ENCODE peak calls at places on chromosomes 6 and 20, in nine cellular contexts. A is fibroblast of mammary gland; H is A673; S is psoas muscle; Q is naive thymus-derived CD4-positive, alpha-beta T cell; G is suprapubic skin; M is mesendoderm; L is GM23338; R is mucosa of descending colon. J is an unnamed sample.

GRCh38 chr6:30816791-30817739 is 67.3 kb upstream of the DDR1 start:
- DNase-seq in A (no peak), H (no peak), S (no peak), Q (no peak), G (no peak), M (no peak), L (no peak), R (no peak), J (no peak)

GRCh38 chr6:131937703-131938631 is 13.2 kb downstream of the CCN2 start:
- DNase-seq in A (peak; percentile 95), H (peak; percentile 68), S (no peak), Q (no peak), G (no peak), M (peak; percentile 54), L (no peak), R (no peak), J (peak; percentile 84)

GRCh38 chr20:59836768-59837167 is 96.7 kb downstream of the SYCP2 start:
- DNase-seq in A (no peak), H (peak; percentile 26), S (no peak), Q (no peak), G (no peak), M (no peak), L (peak; percentile 13), R (no peak), J (no peak)

GRCh38 chr6:18441253-18441979 is 54.3 kb downstream of the RNF144B start:
- DNase-seq in A (no peak), H (no peak), S (no peak), Q (no peak), G (no peak), M (no peak), L (no peak), R (no peak), J (no peak)

GRCh38 chr6:139882977-139883728 is 508.7 kb upstream of the CITED2 start:
- DNase-seq in A (peak; percentile 26), H (peak; percentile 38), S (no peak), Q (no peak), G (no peak), M (peak; percentile 50), L (no peak), R (no peak), J (no peak)

GRCh38 chr20:20412750-20413149 is 44.8 kb downstream of the INSM1 start:
- DNase-seq in A (no peak), H (peak; percentile 91), S (no peak), Q (no peak), G (no peak), M (no peak), L (no peak), R (no peak), J (no peak)

GRCh38 chr20:50815162-50815989 is 20.5 kb downstream of the BCAS4 start:
- DNase-seq in A (peak; percentile 38), H (no peak), S (no peak), Q (no peak), G (no peak), M (no peak), L (no peak), R (no peak), J (no peak)

GRCh38 chr6:32830017-32830416 is 8.5 kb downstream of the TAP2 start:
- DNase-seq in A (no peak), H (no peak), S (no peak), Q (no peak), G (no peak), M (no peak), L (no peak), R (no peak), J (no peak)

GRCh38 chr20:58179432-58180099 is 48.9 kb downstream of the ANKRD60 start:
- DNase-seq in A (no peak), H (peak; percentile 66), S (peak; percentile 56), Q (peak; percentile 37), G (no peak), M (peak; percentile 57), L (peak; percentile 80), R (no peak), J (no peak)

GRCh38 chr6:80094017-80094416 is 12.5 kb upstream of the BCKDHB start:
- DNase-seq in A (peak; percentile 33), H (peak; percentile 41), S (no peak), Q (no peak), G (no peak), M (peak; percentile 6), L (peak; percentile 41), R (no peak), J (no peak)

GRCh38 chr6:56677559-56677958 is 34.9 kb upstream of the DST start:
- DNase-seq in A (peak; percentile 56), H (no peak), S (no peak), Q (no peak), G (no peak), M (no peak), L (no peak), R (no peak), J (no peak)

GRCh38 chr6:10402648-10403311 is 12.1 kb downstream of the TFAP2A start:
- DNase-seq in A (no peak), H (no peak), S (no peak), Q (no peak), G (no peak), M (no peak), L (no peak), R (no peak), J (no peak)

GRCh38 chr6:144330588-144330987 is 45.5 kb downstream of the UTRN start:
- DNase-seq in A (no peak), H (no peak), S (no peak), Q (no peak), G (no peak), M (peak; percentile 98), L (peak; percentile 98), R (no peak), J (no peak)

GRCh38 chr6:48078092-48078491 is 32.9 kb downstream of the PTCHD4 start:
- DNase-seq in A (peak; percentile 57), H (no peak), S (no peak), Q (no peak), G (no peak), M (no peak), L (no peak), R (no peak), J (no peak)

GRCh38 chr6:41462980-41463930 is 82.9 kb upstream of the FOXP4 start:
- DNase-seq in A (peak; percentile 75), H (no peak), S (peak; percentile 66), Q (no peak), G (no peak), M (peak; percentile 34), L (peak; percentile 59), R (no peak), J (no peak)

GRCh38 chr6:156102129-156102528 is 646.5 kb upstream of the NOX3 start:
- DNase-seq in A (no peak), H (peak; percentile 48), S (no peak), Q (no peak), G (no peak), M (peak; percentile 24), L (peak; percentile 51), R (no peak), J (no peak)

GRCh38 chr6:25960689-25961088 is 1.9 kb upstream of the TRIM38 start:
- DNase-seq in A (no peak), H (no peak), S (no peak), Q (no peak), G (no peak), M (no peak), L (no peak), R (no peak), J (no peak)

GRCh38 chr20:53611449-53611894 is 17.8 kb upstream of the ZNF217 start:
- DNase-seq in A (peak; percentile 97), H (peak; percentile 87), S (no peak), Q (no peak), G (no peak), M (peak; percentile 91), L (peak; percentile 78), R (no peak), J (no peak)
- H3K4me3 ChIP-seq in A (no peak overlapping the region), H (no peak overlapping the region), S (peak overlapping the region; percentile 18), Q (no peak overlapping the region), G (no peak overlapping the region), M (no peak overlapping the region), L (no peak overlapping the region), R (no peak overlapping the region), J (no peak overlapping the region)

GRCh38 chr6:6738108-6738507 is 149.6 kb downstream of the LY86 start:
- DNase-seq in A (no peak), H (no peak), S (no peak), Q (no peak), G (no peak), M (no peak), L (no peak), R (no peak), J (no peak)
- H3K4me3 ChIP-seq in A (no peak overlapping the region), H (no peak overlapping the region), S (no peak overlapping the region), Q (no peak overlapping the region), G (no peak overlapping the region), M (no peak overlapping the region), L (no peak overlapping the region), R (no peak overlapping the region), J (no peak overlapping the region)

GRCh38 chr6:108029226-108029921 is 45.2 kb downstream of the OSTM1 start:
- DNase-seq in A (no peak), H (peak; percentile 87), S (no peak), Q (no peak), G (no peak), M (no peak), L (no peak), R (no peak), J (no peak)
- H3K4me3 ChIP-seq in A (no peak overlapping the region), H (no peak overlapping the region), S (no peak overlapping the region), Q (no peak overlapping the region), G (no peak overlapping the region), M (no peak overlapping the region), L (no peak overlapping the region), R (no peak overlapping the region), J (no peak overlapping the region)

GRCh38 chr20:46251211-46251673 is 57.1 kb downstream of the CDH22 start:
- DNase-seq in A (no peak), H (no peak), S (no peak), Q (no peak), G (no peak), M (peak; percentile 37), L (peak; percentile 78), R (no peak), J (no peak)
- H3K4me3 ChIP-seq in A (no peak overlapping the region), H (no peak overlapping the region), S (no peak overlapping the region), Q (no peak overlapping the region), G (no peak overlapping the region), M (no peak overlapping the region), L (peak overlapping the region; percentile 56), R (no peak overlapping the region), J (no peak overlapping the region)

DNA sequence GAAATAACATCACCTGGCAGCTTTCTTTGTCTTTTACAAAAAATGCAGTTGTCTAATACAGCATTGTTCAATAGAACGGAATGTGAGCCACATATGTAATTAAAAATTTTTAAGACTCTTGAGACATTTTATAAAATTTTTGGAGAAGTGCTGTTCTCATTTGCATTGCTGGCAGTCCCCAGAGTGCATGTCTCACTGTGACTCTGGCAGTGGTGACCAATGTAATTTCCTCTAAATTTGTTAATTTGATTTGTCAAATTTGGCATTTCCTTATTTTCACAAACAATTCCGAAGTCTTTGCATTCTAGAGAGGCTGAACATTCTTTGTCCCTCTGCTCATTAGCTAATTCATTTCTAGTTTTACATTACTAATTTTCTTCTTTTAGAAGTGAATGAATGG is 68.7 kb upstream of the ARMC2 start:
- DNase-seq in A (no peak), H (peak; percentile 42), S (no peak), Q (no peak), G (no peak), M (no peak), L (no peak), R (no peak), J (no peak)
- H3K4me3 ChIP-seq in A (no peak overlapping the region), H (no peak overlapping the region), S (no peak overlapping the region), Q (no peak overlapping the region), G (no peak overlapping the region), M (no peak overlapping the region), L (no peak overlapping the region), R (no peak overlapping the region), J (no peak overlapping the region)

GRCh38 chr6:52371656-52372151 is 9.8 kb downstream of the PAQR8 start:
- DNase-seq in A (peak; percentile 25), H (peak; percentile 10), S (no peak), Q (no peak), G (no peak), M (no peak), L (no peak), R (no peak), J (peak; percentile 22)
- H3K4me3 ChIP-seq in A (no peak overlapping the region), H (no peak overlapping the region), S (no peak overlapping the region), Q (no peak overlapping the region), G (no peak overlapping the region), M (no peak overlapping the region), L (no peak overlapping the region), R (no peak overlapping the region), J (no peak overlapping the region)

J was measured in SK-N-MC.